ENCODE peak calls at places on chromosomes 16 and 17, in five cellular contexts. A is sigmoid colon, M is AG04450, S is spleen, J is heart left ventricle. W is an unnamed sample.

GRCh38 chr17:52383493-52384100 is 225.1 kb upstream of the CA10 start:
- DNase-seq in A (no peak), M (no peak), S (no peak), J (peak; percentile 21), W (peak; percentile 81)

GRCh38 chr16:83813818-83814653 is 6.3 kb downstream of the HSBP1 start:
- DNase-seq in A (no peak), M (peak; percentile 78), S (no peak), J (peak; percentile 23), W (no peak)

GRCh38 chr17:77770331-77771105 is 188.0 kb upstream of the TNRC6C start:
- DNase-seq in A (no peak), M (peak; percentile 20), S (no peak), J (peak; percentile 53), W (no peak)

GRCh38 chr17:75151893-75152292 is 2.4 kb downstream of the JPT1 start:
- DNase-seq in A (no peak), M (no peak), S (no peak), J (no peak), W (no peak)

GRCh38 chr17:74763565-74764387 is 12.4 kb downstream of the NAT9 start:
- DNase-seq in A (no peak), M (no peak), S (no peak), J (no peak), W (no peak)

GRCh38 chr17:57092171-57092570 is 7.1 kb downstream of the AKAP1 start:
- DNase-seq in A (peak; percentile 92), M (peak; percentile 39), S (no peak), J (no peak), W (no peak)

GRCh38 chr16:53080345-53081031 is 25.7 kb downstream of the CHD9 start:
- DNase-seq in A (peak; percentile 88), M (peak; percentile 65), S (no peak), J (peak; percentile 77), W (no peak)

GRCh38 chr17:58679263-58680037 is 12.4 kb downstream of the TEX14 start:
- DNase-seq in A (no peak), M (no peak), S (no peak), J (no peak), W (peak; percentile 60)

GRCh38 chr16:13168091-13168572 is 266.7 kb downstream of the SHISA9 start:
- DNase-seq in A (no peak), M (no peak), S (no peak), J (no peak), W (peak; percentile 51)

GRCh38 chr17:59046192-59046591 is 60.5 kb downstream of the TRIM37 start:
- DNase-seq in A (no peak), M (peak; percentile 33), S (no peak), J (no peak), W (no peak)

GRCh38 chr16:77276686-77277085 is 77.5 kb downstream of the SYCE1L start:
- DNase-seq in A (no peak), M (no peak), S (no peak), J (no peak), W (no peak)

GRCh38 chr17:12510535-12510934 is 155.2 kb upstream of the MYOCD start:
- DNase-seq in A (no peak), M (peak; percentile 23), S (no peak), J (no peak), W (no peak)

GRCh38 chr17:28812136-28812979 is 30.2 kb downstream of the FAM222B start:
- DNase-seq in A (peak; percentile 99), M (peak; percentile 92), S (peak; percentile 99), J (peak; percentile 99), W (peak; percentile 99)

GRCh38 chr17:45650601-45651000 is 133.5 kb upstream of the CRHR1 start:
- DNase-seq in A (no peak), M (no peak), S (no peak), J (no peak), W (peak; percentile 86)

GRCh38 chr16:19884021-19884485 is 595 bp downstream of the GPRC5B start:
- DNase-seq in A (peak; percentile 73), M (no peak), S (peak; percentile 74), J (peak; percentile 39), W (no peak)

GRCh38 chr16:87874639-87875472 is 5.5 kb upstream of the SLC7A5 start:
- DNase-seq in A (no peak), M (no peak), S (no peak), J (no peak), W (no peak)

GRCh38 chr16:2209258-2210008 is 1.2 kb downstream of the BRICD5 start:
- DNase-seq in A (no peak), M (no peak), S (no peak), J (no peak), W (no peak)

GRCh38 chr17:21089933-21090888 is 36.6 kb upstream of the DHRS7B start:
- DNase-seq in A (no peak), M (no peak), S (no peak), J (no peak), W (no peak)

GRCh38 chr16:68995011-68995504 is 110.4 kb upstream of the HAS3 start:
- DNase-seq in A (no peak), M (no peak), S (no peak), J (no peak), W (peak; percentile 46)

GRCh38 chr16:48426244-48427135 is 41.3 kb upstream of the SIAH1 start:
- DNase-seq in A (no peak), M (no peak), S (no peak), J (no peak), W (no peak)

GRCh38 chr17:50210249-50211225 is 9.1 kb upstream of the COL1A1 start:
- DNase-seq in A (peak; percentile 94), M (peak; percentile 98), S (no peak), J (peak; percentile 68), W (peak; percentile 42)
- H3K27ac ChIP-seq in A (peak overlapping the region; percentile 94), M (peak overlapping the region; percentile 100), S (peak overlapping the region; percentile 73), J (peak overlapping the region; percentile 84), W (peak overlapping the region; percentile 58)

GRCh38 chr17:38598536-38598935 is 7.2 kb downstream of the SRCIN1 start:
- DNase-seq in A (no peak), M (peak; percentile 13), S (no peak), J (no peak), W (peak; percentile 95)

GRCh38 chr17:38600416-38600815 is 5.3 kb downstream of the SRCIN1 start:
- DNase-seq in A (no peak), M (no peak), S (no peak), J (no peak), W (no peak)

GRCh38 chr17:38597375-38597774 is 8.4 kb downstream of the SRCIN1 start:
- DNase-seq in A (no peak), M (no peak), S (no peak), J (no peak), W (no peak)

GRCh38 chr17:38599398-38599856 is 6.3 kb downstream of the SRCIN1 start:
- DNase-seq in A (no peak), M (no peak), S (no peak), J (no peak), W (no peak)

DNA sequence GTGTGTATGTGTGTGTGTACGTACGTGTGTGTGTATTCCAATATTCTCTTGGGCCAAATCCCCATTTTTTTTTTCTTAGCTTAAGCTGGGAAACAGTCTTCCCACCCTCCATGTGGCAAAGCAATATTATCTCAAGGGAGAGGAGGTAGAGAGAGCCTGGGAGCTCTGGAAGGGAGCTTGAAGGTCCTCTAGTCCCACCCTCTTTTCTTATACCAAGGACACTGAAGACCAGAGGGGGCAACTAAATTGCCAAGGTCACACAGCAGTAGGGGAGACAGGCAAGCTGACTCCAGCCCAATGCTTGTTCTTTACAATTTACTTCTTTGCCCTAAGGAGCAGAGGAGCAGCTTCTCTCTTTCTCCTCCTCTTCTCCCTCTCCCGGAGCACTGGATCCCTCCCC is 6.8 kb downstream of the SRCIN1 start:
- DNase-seq in A (no peak), M (no peak), S (no peak), J (no peak), W (no peak)
- H3K27me3 ChIP-seq in A (no peaks in the 10 kb centered on the region), M (peaks cover 91% of the 10 kb centered on the region), S (peaks cover 98% of the 10 kb centered on the region), J (peaks cover 93% of the 10 kb centered on the region), W (no peaks in the 10 kb centered on the region)

DNA sequence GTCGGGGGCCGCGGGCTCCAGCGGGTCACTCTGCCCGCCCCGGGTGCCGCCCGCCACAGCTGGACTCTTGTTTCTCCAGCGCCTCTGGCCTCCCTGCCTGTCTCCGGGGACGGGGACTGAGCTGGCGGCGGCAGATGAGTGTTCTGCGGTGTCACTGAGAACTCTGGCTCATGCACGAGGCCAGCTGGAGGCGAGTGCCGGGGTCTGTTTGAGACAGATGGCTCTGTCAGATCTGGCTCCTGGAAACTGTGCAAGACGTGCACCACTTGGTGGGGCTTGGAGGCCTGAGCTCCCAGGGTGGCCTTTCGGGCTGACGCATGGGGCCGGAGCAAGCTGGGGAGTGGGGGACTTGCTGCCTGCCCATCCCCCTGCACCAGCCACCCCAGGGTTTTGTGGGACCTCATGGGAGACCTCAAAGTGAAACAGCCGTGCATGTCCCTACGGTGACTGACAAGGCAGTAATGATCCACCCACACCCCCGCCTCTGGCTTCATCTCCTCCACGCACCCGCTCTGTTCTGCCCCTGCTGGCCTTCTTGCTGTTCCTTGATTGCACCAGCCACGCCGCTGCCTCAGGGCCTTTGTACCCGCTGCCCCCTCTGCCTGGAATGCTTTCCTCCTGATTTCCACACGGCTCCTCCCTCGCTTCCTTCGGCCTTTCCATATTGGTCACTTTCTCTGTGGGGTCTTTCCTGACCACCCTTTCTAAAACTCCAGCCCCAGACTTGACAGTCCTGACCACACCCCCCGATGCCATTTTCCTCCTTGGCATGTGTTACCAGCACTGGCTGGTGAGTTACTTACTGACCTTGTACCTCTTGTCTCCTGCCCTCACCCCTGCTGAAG is 174.9 kb upstream of the CIBAR2 start:
- DNase-seq in A (peak; percentile 75), M (no peak), S (no peak), J (peak; percentile 32), W (peak; percentile 83)
- TF ChIP-seq CTCF in A (no peak), M (peak; percentile 31), S (no peak), J (no peak), W (peak; percentile 19)

GRCh38 chr17:7354262-7354781 is 634 bp upstream of the TMEM95 start:
- DNase-seq in A (no peak), M (no peak), S (no peak), J (no peak), W (no peak)

GRCh38 chr17:7352559-7352889 is 562 bp downstream of the KCTD11 start:
- DNase-seq in A (no peak), M (no peak), S (no peak), J (no peak), W (no peak)

GRCh38 chr17:7355053-7355452 is at the start of gene TMEM95:
- DNase-seq in A (peak; percentile 78), M (no peak), S (no peak), J (peak; percentile 64), W (no peak)

GRCh38 chr17:7351665-7352558 is at the start of gene KCTD11:
- DNase-seq in A (peak; percentile 95), M (peak; percentile 64), S (peak; percentile 94), J (peak; percentile 91), W (peak; percentile 86)

DNA sequence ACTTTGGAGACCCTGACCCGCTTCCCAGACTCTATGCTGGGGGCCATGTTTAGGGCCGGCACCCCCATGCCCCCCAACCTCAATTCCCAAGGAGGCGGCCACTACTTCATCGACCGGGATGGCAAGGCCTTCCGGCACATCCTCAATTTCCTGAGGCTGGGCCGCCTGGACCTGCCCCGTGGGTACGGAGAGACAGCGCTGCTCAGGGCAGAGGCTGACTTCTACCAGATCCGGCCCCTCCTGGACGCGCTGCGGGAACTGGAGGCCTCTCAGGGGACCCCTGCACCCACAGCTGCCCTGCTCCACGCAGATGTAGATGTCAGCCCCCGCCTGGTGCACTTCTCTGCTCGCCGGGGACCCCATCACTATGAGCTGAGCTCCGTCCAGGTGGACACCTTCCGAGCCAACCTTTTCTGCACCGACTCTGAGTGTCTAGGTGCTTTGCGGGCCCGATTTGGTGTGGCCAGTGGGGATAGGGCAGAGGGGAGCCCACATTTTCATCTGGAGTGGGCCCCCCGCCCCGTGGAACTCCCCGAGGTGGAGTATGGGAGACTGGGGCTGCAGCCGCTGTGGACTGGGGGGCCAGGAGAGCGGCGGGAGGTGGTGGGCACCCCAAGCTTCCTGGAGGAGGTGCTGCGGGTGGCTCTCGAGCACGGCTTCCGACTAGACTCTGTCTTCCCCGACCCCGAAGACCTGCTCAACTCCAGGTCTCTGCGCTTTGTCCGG is 1.1 kb downstream of the KCTD11 start:
- DNase-seq in A (no peak), M (no peak), S (no peak), J (no peak), W (no peak)
- H3K27ac ChIP-seq in A (peak overlapping the region; percentile 93), M (no peak overlapping the region), S (peak overlapping the region; percentile 94), J (peak overlapping the region; percentile 97), W (no peak overlapping the region)